ENCODE peak calls at places on chromosome 1, in nine cellular contexts. Y, D, X, J, L, Q, V, A and O are unnamed samples.

GRCh38 chr1:92969517-92969916 is 8.3 kb upstream of the DIPK1A start:
- DNase-seq in Y (no peak), D (no peak), X (no peak), J (no peak), L (no peak), Q (no peak), V (no peak), A (no peak), O (no peak)

GRCh38 chr1:6384135-6384534 is 9.4 kb downstream of the ACOT7 start:
- DNase-seq in Y (no peak), D (no peak), X (no peak), J (no peak), L (no peak), Q (no peak), V (no peak), A (no peak), O (no peak)

GRCh38 chr1:198701766-198702539 is 63.1 kb downstream of the PTPRC start:
- DNase-seq in Y (no peak), D (no peak), X (no peak), J (no peak), L (no peak), Q (no peak), V (peak), A (no peak), O (no peak)

GRCh38 chr1:42806593-42806992 is 10.3 kb upstream of the ERMAP start:
- DNase-seq in Y (no peak), D (no peak), X (no peak), J (no peak), L (no peak), Q (no peak), V (no peak), A (no peak), O (no peak)

GRCh38 chr1:47436304-47436978 is 1.4 kb upstream of the FOXD2 start:
- DNase-seq in Y (peak), D (peak), X (peak), J (peak), L (peak), Q (peak), V (peak), A (peak), O (peak)

GRCh38 chr1:23216771-23217420 is 406 bp downstream of the HTR1D start:
- DNase-seq in Y (no peak), D (peak), X (no peak), J (no peak), L (peak), Q (peak), V (peak), A (peak), O (no peak)

GRCh38 chr1:220699044-220699443 is 8.9 kb downstream of the C1orf115 start:
- DNase-seq in Y (no peak), D (no peak), X (no peak), J (no peak), L (no peak), Q (no peak), V (no peak), A (no peak), O (no peak)

GRCh38 chr1:211902624-211903291 is 72.2 kb upstream of the LPGAT1 start:
- DNase-seq in Y (no peak), D (no peak), X (no peak), J (no peak), L (no peak), Q (no peak), V (no peak), A (no peak), O (no peak)

GRCh38 chr1:23902611-23903278 is 10.4 kb downstream of the CNR2 start:
- DNase-seq in Y (no peak), D (no peak), X (no peak), J (no peak), L (peak), Q (no peak), V (no peak), A (peak), O (no peak)

GRCh38 chr1:197675475-197676324 is 99.6 kb downstream of the DENND1B start:
- DNase-seq in Y (no peak), D (no peak), X (no peak), J (peak), L (peak), Q (no peak), V (no peak), A (peak), O (peak)

GRCh38 chr1:41411229-41411628 is 50.0 kb downstream of the FOXO6 start:
- DNase-seq in Y (no peak), D (no peak), X (no peak), J (no peak), L (no peak), Q (no peak), V (no peak), A (no peak), O (no peak)

GRCh38 chr1:59340411-59341307 is 43.8 kb downstream of the FGGY start:
- DNase-seq in Y (no peak), D (no peak), X (no peak), J (no peak), L (no peak), Q (no peak), V (no peak), A (no peak), O (no peak)

GRCh38 chr1:155005076-155005971 is 2.7 kb downstream of the ZBTB7B start:
- DNase-seq in Y (no peak), D (peak), X (no peak), J (peak), L (peak), Q (no peak), V (peak), A (peak), O (no peak)

GRCh38 chr1:165612062-165612461 is 19.0 kb upstream of the MGST3 start:
- DNase-seq in Y (no peak), D (no peak), X (no peak), J (no peak), L (no peak), Q (no peak), V (peak), A (no peak), O (no peak)

GRCh38 chr1:46285730-46286477 is 17.5 kb downstream of the LRRC41 start:
- DNase-seq in Y (no peak), D (no peak), X (no peak), J (no peak), L (no peak), Q (no peak), V (peak), A (no peak), O (peak)

GRCh38 chr1:206472454-206472853 is 2.2 kb downstream of the IKBKE start:
- DNase-seq in Y (no peak), D (no peak), X (no peak), J (no peak), L (no peak), Q (no peak), V (peak), A (peak), O (peak)

GRCh38 chr1:246579818-246580217 is 13.6 kb downstream of the CNST start:
- DNase-seq in Y (no peak), D (no peak), X (no peak), J (no peak), L (no peak), Q (no peak), V (peak), A (no peak), O (no peak)

GRCh38 chr1:202959276-202959620 is 1.1 kb upstream of the ADIPOR1 start:
- DNase-seq in Y (peak), D (no peak), X (peak), J (no peak), L (no peak), Q (no peak), V (no peak), A (no peak), O (no peak)

GRCh38 chr1:1602321-1602931 is 2.5 kb upstream of the FNDC10 start:
- DNase-seq in Y (no peak), D (no peak), X (no peak), J (no peak), L (no peak), Q (no peak), V (no peak), A (no peak), O (no peak)

GRCh38 chr1:96313216-96313615 is 408.4 kb upstream of the PTBP2 start:
- DNase-seq in Y (peak), D (no peak), X (peak), J (no peak), L (no peak), Q (no peak), V (no peak), A (peak), O (no peak)

GRCh38 chr1:113073457-113073950 is 506 bp downstream of the LRIG2 start:
- DNase-seq in Y (peak), D (peak), X (peak), J (no peak), L (peak), Q (no peak), V (no peak), A (peak), O (peak)

GRCh38 chr1:93659805-93660479 is 21.7 kb downstream of the BCAR3 start:
- DNase-seq in Y (no peak), D (no peak), X (no peak), J (no peak), L (no peak), Q (no peak), V (no peak), A (peak), O (no peak)